ENCODE peak calls at places on chromosomes 3 and 15, in four cellular contexts. Q is GM23248, Z is lower lobe of right lung, A is neural crest cell. C is an unnamed sample.

GRCh38 chr15:40047413-40048154 is 8.6 kb upstream of the SRP14 start:
- DNase-seq in Q (peak), Z (peak), A (no peak), C (peak)

GRCh38 chr3:161322781-161323568 is 48.3 kb downstream of the SPTSSB start:
- DNase-seq in Q (no peak), Z (no peak), A (no peak), C (no peak)

GRCh38 chr15:51331141-51331540 is 7.3 kb downstream of the CYP19A1 start:
- DNase-seq in Q (no peak), Z (no peak), A (no peak), C (no peak)

GRCh38 chr3:33186524-33187367 is 31.9 kb downstream of the SUSD5 start:
- DNase-seq in Q (peak), Z (no peak), A (no peak), C (peak)

GRCh38 chr3:183210862-183211341 is 42.2 kb upstream of the B3GNT5 start:
- DNase-seq in Q (no peak), Z (peak), A (no peak), C (no peak)

GRCh38 chr3:128850544-128850943 is 28.9 kb upstream of the ACAD9 start:
- DNase-seq in Q (no peak), Z (no peak), A (no peak), C (no peak)

GRCh38 chr3:188559069-188559410 is 405.1 kb downstream of the LPP start:
- DNase-seq in Q (peak), Z (no peak), A (no peak), C (peak)

GRCh38 chr3:189626286-189626685 is 4.9 kb upstream of the TP63 start:
- DNase-seq in Q (peak), Z (no peak), A (no peak), C (no peak)

GRCh38 chr3:169623971-169624370 is 39.5 kb downstream of the MECOM start:
- DNase-seq in Q (no peak), Z (no peak), A (no peak), C (no peak)

GRCh38 chr3:127277591-127277990 is 10.3 kb downstream of the PRR20G start:
- DNase-seq in Q (peak), Z (no peak), A (no peak), C (peak)

GRCh38 chr15:31831596-31831995 is 198.7 kb upstream of the CHRNA7 start:
- DNase-seq in Q (no peak), Z (no peak), A (no peak), C (no peak)

GRCh38 chr3:38587548-38588131 is 61.8 kb downstream of the SCN5A start:
- DNase-seq in Q (no peak), Z (peak), A (no peak), C (no peak)

GRCh38 chr3:187230011-187230410 is 32.7 kb downstream of the RTP1 start:
- DNase-seq in Q (peak), Z (no peak), A (no peak), C (no peak)

GRCh38 chr15:50880651-50881114 is 27.8 kb upstream of the AP4E1 start:
- DNase-seq in Q (peak), Z (no peak), A (no peak), C (peak)

GRCh38 chr3:15929944-15930571 is 132.3 kb upstream of the ANKRD28 start:
- DNase-seq in Q (no peak), Z (no peak), A (no peak), C (no peak)

GRCh38 chr3:40877651-40878463 is 321.4 kb upstream of the CTNNB1 start:
- DNase-seq in Q (peak), Z (peak), A (no peak), C (peak)

C was measured in M059J.